ENCODE peak calls at places on chromosome 20, in four cellular contexts. B is germinal center, Q is heart right ventricle, C is EH. M is an unnamed sample.

GRCh38 chr20:4297141-4297826 is 281.9 kb upstream of the RNF24 start:
- DNase-seq in B (no peak), Q (no peak), C (peak), M (no peak)

GRCh38 chr20:4483481-4483880 is 238.2 kb upstream of the PRND start:
- DNase-seq in B (no peak), Q (no peak), C (peak), M (no peak)

GRCh38 chr20:6122111-6122872 is 538 bp downstream of the FERMT1 start:
- DNase-seq in B (no peak), Q (no peak), C (peak), M (no peak)

GRCh38 chr20:24289737-24290481 is 179.5 kb upstream of the SYNDIG1 start:
- DNase-seq in B (peak), Q (no peak), C (no peak), M (no peak)

GRCh38 chr20:17733781-17734304 is 34.1 kb downstream of the BANF2 start:
- DNase-seq in B (no peak), Q (no peak), C (no peak), M (no peak)

GRCh38 chr20:32507998-32508774 is 76.9 kb downstream of the NOL4L start:
- DNase-seq in B (no peak), Q (no peak), C (no peak), M (peak)

GRCh38 chr20:21048841-21049273 is 57.3 kb downstream of the LINC00237 start:
- DNase-seq in B (peak), Q (no peak), C (peak), M (peak)

GRCh38 chr20:50610212-50610718 is 81.1 kb downstream of the RIPOR3 start:
- DNase-seq in B (no peak), Q (no peak), C (peak), M (no peak)

GRCh38 chr20:58342104-58342945 is 32.8 kb downstream of the RAB22A start:
- DNase-seq in B (no peak), Q (no peak), C (peak), M (no peak)

GRCh38 chr20:50435397-50436051 is 74.7 kb upstream of the PTPN1 start:
- DNase-seq in B (no peak), Q (no peak), C (no peak), M (no peak)

GRCh38 chr20:11970243-11970836 is 52.6 kb downstream of the BTBD3 start:
- DNase-seq in B (no peak), Q (no peak), C (no peak), M (no peak)

GRCh38 chr20:4153251-4153650 is 137.9 kb upstream of the RNF24 start:
- DNase-seq in B (no peak), Q (no peak), C (peak), M (no peak)

M was measured in adrenal gland.